ENCODE peak calls at places on chromosomes 5 and 9, in seven cellular contexts. One of them, this sample, is unnamed.

GRCh38 chr9:109422641-109423040 is 75.5 kb downstream of the PTPN3 start:
- DNase-seq in ascending aorta: no peak
- DNase-seq in mammary epithelial cell: no peak
- DNase-seq in psoas muscle: no peak
- DNase-seq in cardiac fibroblast: no peak
- DNase-seq in glutamatergic neuron: no peak
- DNase-seq in dorsolateral prefrontal cortex: no peak
- DNase-seq in this sample: no peak

GRCh38 chr9:16964228-16964627 is 93.8 kb upstream of the BNC2 start:
- DNase-seq in dorsolateral prefrontal cortex: no peak
- DNase-seq in mammary epithelial cell: peak
- DNase-seq in glutamatergic neuron: no peak
- DNase-seq in ascending aorta: no peak
- DNase-seq in psoas muscle: no peak
- DNase-seq in cardiac fibroblast: peak
- DNase-seq in this sample: peak

GRCh38 chr9:109887079-109887478 is 107.1 kb downstream of the PALM2AKAP2 start:
- DNase-seq in glutamatergic neuron: no peak
- DNase-seq in mammary epithelial cell: peak
- DNase-seq in ascending aorta: no peak
- DNase-seq in dorsolateral prefrontal cortex: no peak
- DNase-seq in psoas muscle: no peak
- DNase-seq in cardiac fibroblast: peak
- DNase-seq in this sample: peak

GRCh38 chr5:128227984-128228383 is 144.4 kb downstream of the SLC12A2 start:
- DNase-seq in mammary epithelial cell: peak
- DNase-seq in cardiac fibroblast: peak
- DNase-seq in ascending aorta: no peak
- DNase-seq in glutamatergic neuron: no peak
- DNase-seq in psoas muscle: peak
- DNase-seq in dorsolateral prefrontal cortex: no peak
- DNase-seq in this sample: peak

GRCh38 chr9:114238919-114239879 is 83.7 kb upstream of the ORM1 start:
- DNase-seq in ascending aorta: no peak
- DNase-seq in glutamatergic neuron: no peak
- DNase-seq in mammary epithelial cell: no peak
- DNase-seq in cardiac fibroblast: peak
- DNase-seq in psoas muscle: no peak
- DNase-seq in dorsolateral prefrontal cortex: peak
- DNase-seq in this sample: peak

GRCh38 chr5:154524846-154525245 is 46.8 kb upstream of the HAND1 start:
- DNase-seq in psoas muscle: no peak
- DNase-seq in mammary epithelial cell: no peak
- DNase-seq in cardiac fibroblast: no peak
- DNase-seq in glutamatergic neuron: no peak
- DNase-seq in dorsolateral prefrontal cortex: no peak
- DNase-seq in ascending aorta: no peak
- DNase-seq in this sample: no peak

GRCh38 chr9:37239224-37239859 is 119.0 kb downstream of the ZCCHC7 start:
- DNase-seq in cardiac fibroblast: no peak
- DNase-seq in glutamatergic neuron: no peak
- DNase-seq in psoas muscle: no peak
- DNase-seq in ascending aorta: no peak
- DNase-seq in mammary epithelial cell: no peak
- DNase-seq in dorsolateral prefrontal cortex: no peak
- DNase-seq in this sample: peak

GRCh38 chr5:161676109-161676508 is 9.4 kb upstream of the GABRA6 start:
- DNase-seq in glutamatergic neuron: no peak
- DNase-seq in dorsolateral prefrontal cortex: no peak
- DNase-seq in ascending aorta: no peak
- DNase-seq in psoas muscle: no peak
- DNase-seq in cardiac fibroblast: no peak
- DNase-seq in mammary epithelial cell: no peak
- DNase-seq in this sample: no peak

GRCh38 chr5:110038297-110038997 is 348.7 kb downstream of the MAN2A1 start:
- DNase-seq in psoas muscle: no peak
- DNase-seq in dorsolateral prefrontal cortex: no peak
- DNase-seq in cardiac fibroblast: peak
- DNase-seq in ascending aorta: peak
- DNase-seq in mammary epithelial cell: no peak
- DNase-seq in glutamatergic neuron: no peak
- DNase-seq in this sample: no peak

GRCh38 chr5:139831624-139832023 is 36.0 kb downstream of the PSD2 start:
- DNase-seq in mammary epithelial cell: no peak
- DNase-seq in cardiac fibroblast: no peak
- DNase-seq in dorsolateral prefrontal cortex: no peak
- DNase-seq in glutamatergic neuron: no peak
- DNase-seq in ascending aorta: no peak
- DNase-seq in psoas muscle: no peak
- DNase-seq in this sample: no peak

GRCh38 chr5:137605377-137605776 is 106.3 kb upstream of the SPOCK1 start:
- DNase-seq in dorsolateral prefrontal cortex: no peak
- DNase-seq in mammary epithelial cell: peak
- DNase-seq in psoas muscle: no peak
- DNase-seq in glutamatergic neuron: no peak
- DNase-seq in cardiac fibroblast: peak
- DNase-seq in ascending aorta: no peak
- DNase-seq in this sample: peak

GRCh38 chr9:18146329-18146728 is 327.6 kb upstream of the ADAMTSL1 start:
- DNase-seq in cardiac fibroblast: no peak
- DNase-seq in ascending aorta: no peak
- DNase-seq in mammary epithelial cell: no peak
- DNase-seq in psoas muscle: no peak
- DNase-seq in dorsolateral prefrontal cortex: no peak
- DNase-seq in glutamatergic neuron: no peak
- DNase-seq in this sample: no peak

GRCh38 chr5:91052977-91053732 is 330.0 kb downstream of the ARRDC3 start:
- DNase-seq in glutamatergic neuron: no peak
- DNase-seq in psoas muscle: no peak
- DNase-seq in ascending aorta: no peak
- DNase-seq in dorsolateral prefrontal cortex: no peak
- DNase-seq in cardiac fibroblast: peak
- DNase-seq in mammary epithelial cell: no peak
- DNase-seq in this sample: no peak

GRCh38 chr5:135553688-135554462 is 18.1 kb upstream of the NEUROG1 start:
- DNase-seq in mammary epithelial cell: peak
- DNase-seq in dorsolateral prefrontal cortex: no peak
- DNase-seq in cardiac fibroblast: peak
- DNase-seq in ascending aorta: no peak
- DNase-seq in psoas muscle: no peak
- DNase-seq in glutamatergic neuron: peak
- DNase-seq in this sample: peak

GRCh38 chr9:84315278-84315877 is 25.2 kb downstream of the SLC28A3 start:
- DNase-seq in cardiac fibroblast: peak
- DNase-seq in psoas muscle: peak
- DNase-seq in dorsolateral prefrontal cortex: peak
- DNase-seq in ascending aorta: no peak
- DNase-seq in glutamatergic neuron: peak
- DNase-seq in mammary epithelial cell: peak
- DNase-seq in this sample: peak

GRCh38 chr5:158198636-158199035 is 339.7 kb upstream of the CLINT1 start:
- DNase-seq in psoas muscle: no peak
- DNase-seq in glutamatergic neuron: no peak
- DNase-seq in dorsolateral prefrontal cortex: no peak
- DNase-seq in ascending aorta: no peak
- DNase-seq in mammary epithelial cell: no peak
- DNase-seq in cardiac fibroblast: no peak
- DNase-seq in this sample: no peak

GRCh38 chr5:56532411-56532935 is 282.9 kb upstream of the MAP3K1 start:
- DNase-seq in psoas muscle: no peak
- DNase-seq in cardiac fibroblast: no peak
- DNase-seq in ascending aorta: no peak
- DNase-seq in glutamatergic neuron: no peak
- DNase-seq in dorsolateral prefrontal cortex: no peak
- DNase-seq in mammary epithelial cell: no peak
- DNase-seq in this sample: no peak

GRCh38 chr9:32258482-32258881 is 126.0 kb upstream of the ACO1 start:
- DNase-seq in dorsolateral prefrontal cortex: no peak
- DNase-seq in glutamatergic neuron: no peak
- DNase-seq in cardiac fibroblast: no peak
- DNase-seq in mammary epithelial cell: no peak
- DNase-seq in psoas muscle: no peak
- DNase-seq in ascending aorta: no peak
- DNase-seq in this sample: no peak

GRCh38 chr9:32260481-32260880 is 124.0 kb upstream of the ACO1 start:
- DNase-seq in mammary epithelial cell: no peak
- DNase-seq in glutamatergic neuron: no peak
- DNase-seq in dorsolateral prefrontal cortex: no peak
- DNase-seq in cardiac fibroblast: no peak
- DNase-seq in ascending aorta: no peak
- DNase-seq in psoas muscle: no peak
- DNase-seq in this sample: no peak

GRCh38 chr9:32265037-32265436 is 119.4 kb upstream of the ACO1 start:
- DNase-seq in mammary epithelial cell: no peak
- DNase-seq in psoas muscle: no peak
- DNase-seq in glutamatergic neuron: no peak
- DNase-seq in dorsolateral prefrontal cortex: no peak
- DNase-seq in cardiac fibroblast: no peak
- DNase-seq in ascending aorta: no peak
- DNase-seq in this sample: no peak

DNA sequence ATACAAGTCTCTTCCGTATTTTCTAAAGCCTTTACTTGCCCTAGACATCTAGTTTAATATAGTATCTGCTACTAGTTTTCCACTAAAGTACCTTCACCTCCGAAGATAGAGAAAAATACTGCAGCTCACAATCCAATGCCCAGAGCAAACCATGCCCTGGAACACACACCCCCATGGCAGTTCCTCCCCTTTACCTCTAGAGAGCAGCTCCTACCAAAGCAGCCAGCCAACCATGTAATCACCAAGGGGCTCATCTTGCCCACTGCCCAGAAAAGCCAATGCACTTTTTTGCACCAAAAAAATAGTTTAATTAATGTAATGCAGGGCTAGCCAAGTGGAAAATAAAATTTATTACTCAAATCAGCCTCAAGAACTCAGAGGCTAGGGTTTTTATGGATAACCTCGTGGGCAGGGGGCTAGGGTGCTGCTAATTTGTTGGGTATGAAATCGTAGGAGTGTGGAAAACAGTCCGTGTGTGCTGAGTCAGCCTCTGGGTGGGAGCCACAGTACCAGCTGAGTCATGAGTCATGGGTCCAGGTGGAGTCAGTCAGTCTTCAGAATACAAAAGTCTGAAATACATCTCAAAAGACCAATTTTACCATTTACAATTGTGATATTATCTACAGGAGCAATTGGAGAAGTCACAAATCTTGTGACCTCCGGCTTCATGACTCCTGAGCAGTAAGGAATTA is 120.1 kb upstream of the ACO1 start:
- DNase-seq in dorsolateral prefrontal cortex: no peak
- DNase-seq in glutamatergic neuron: no peak
- DNase-seq in ascending aorta: no peak
- DNase-seq in mammary epithelial cell: peak
- DNase-seq in cardiac fibroblast: peak
- DNase-seq in psoas muscle: no peak
- DNase-seq in this sample: no peak
- TF ChIP-seq CTCF in dorsolateral prefrontal cortex: no peak
- TF ChIP-seq CTCF in glutamatergic neuron: no peak
- TF ChIP-seq CTCF in ascending aorta: no peak
- TF ChIP-seq CTCF in mammary epithelial cell: no peak
- TF ChIP-seq CTCF in cardiac fibroblast: no peak
- TF ChIP-seq CTCF in psoas muscle: no peak
- TF ChIP-seq CTCF in this sample: no peak

DNA sequence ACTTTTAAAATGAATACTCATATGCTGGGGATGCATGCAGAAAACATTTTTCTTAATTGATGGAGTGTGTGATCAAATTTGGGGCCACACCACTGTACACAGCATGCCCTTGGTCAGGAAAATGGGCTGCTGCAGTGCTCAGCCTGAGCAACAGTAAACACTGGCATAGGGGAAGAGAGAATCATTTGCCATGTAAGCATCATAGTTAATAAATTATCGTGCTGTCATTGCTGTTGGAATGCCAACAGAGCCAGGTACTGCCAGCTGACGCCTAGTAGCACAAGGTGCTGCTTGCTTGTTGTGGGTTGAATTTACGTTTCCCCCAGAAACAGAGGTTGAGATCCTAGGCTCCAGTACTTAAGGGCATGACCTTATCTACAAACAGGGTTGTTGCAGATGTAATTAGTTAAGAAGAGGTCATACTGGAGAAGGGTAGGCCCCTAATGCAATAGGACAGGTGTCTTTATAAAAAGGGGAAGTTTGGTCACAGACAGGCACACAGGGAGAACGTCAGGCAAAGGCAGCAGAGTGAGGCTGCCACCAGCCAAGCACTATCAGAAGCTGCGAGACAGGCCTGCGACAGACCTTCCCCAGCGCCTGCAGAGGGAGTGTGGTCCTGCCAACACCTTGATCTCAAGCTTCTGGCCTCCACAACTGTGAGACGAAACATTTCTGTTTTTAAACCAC is 25.3 kb downstream of the DAP start:
- DNase-seq in cardiac fibroblast: no peak
- DNase-seq in psoas muscle: no peak
- DNase-seq in dorsolateral prefrontal cortex: no peak
- DNase-seq in ascending aorta: no peak
- DNase-seq in mammary epithelial cell: no peak
- DNase-seq in glutamatergic neuron: no peak
- DNase-seq in this sample: no peak
- TF ChIP-seq CTCF in cardiac fibroblast: no peak
- TF ChIP-seq CTCF in psoas muscle: no peak
- TF ChIP-seq CTCF in dorsolateral prefrontal cortex: no peak
- TF ChIP-seq CTCF in ascending aorta: no peak
- TF ChIP-seq CTCF in mammary epithelial cell: no peak
- TF ChIP-seq CTCF in glutamatergic neuron: no peak
- TF ChIP-seq CTCF in this sample: no peak

GRCh38 chr5:126561908-126562307 is 33.1 kb downstream of the ALDH7A1 start:
- DNase-seq in mammary epithelial cell: no peak
- DNase-seq in cardiac fibroblast: peak
- DNase-seq in glutamatergic neuron: no peak
- DNase-seq in ascending aorta: no peak
- DNase-seq in dorsolateral prefrontal cortex: no peak
- DNase-seq in psoas muscle: no peak
- DNase-seq in this sample: no peak
- TF ChIP-seq CTCF in mammary epithelial cell: peak
- TF ChIP-seq CTCF in cardiac fibroblast: no peak
- TF ChIP-seq CTCF in glutamatergic neuron: no peak
- TF ChIP-seq CTCF in ascending aorta: no peak
- TF ChIP-seq CTCF in dorsolateral prefrontal cortex: no peak
- TF ChIP-seq CTCF in psoas muscle: no peak
- TF ChIP-seq CTCF in this sample: no peak

DNA sequence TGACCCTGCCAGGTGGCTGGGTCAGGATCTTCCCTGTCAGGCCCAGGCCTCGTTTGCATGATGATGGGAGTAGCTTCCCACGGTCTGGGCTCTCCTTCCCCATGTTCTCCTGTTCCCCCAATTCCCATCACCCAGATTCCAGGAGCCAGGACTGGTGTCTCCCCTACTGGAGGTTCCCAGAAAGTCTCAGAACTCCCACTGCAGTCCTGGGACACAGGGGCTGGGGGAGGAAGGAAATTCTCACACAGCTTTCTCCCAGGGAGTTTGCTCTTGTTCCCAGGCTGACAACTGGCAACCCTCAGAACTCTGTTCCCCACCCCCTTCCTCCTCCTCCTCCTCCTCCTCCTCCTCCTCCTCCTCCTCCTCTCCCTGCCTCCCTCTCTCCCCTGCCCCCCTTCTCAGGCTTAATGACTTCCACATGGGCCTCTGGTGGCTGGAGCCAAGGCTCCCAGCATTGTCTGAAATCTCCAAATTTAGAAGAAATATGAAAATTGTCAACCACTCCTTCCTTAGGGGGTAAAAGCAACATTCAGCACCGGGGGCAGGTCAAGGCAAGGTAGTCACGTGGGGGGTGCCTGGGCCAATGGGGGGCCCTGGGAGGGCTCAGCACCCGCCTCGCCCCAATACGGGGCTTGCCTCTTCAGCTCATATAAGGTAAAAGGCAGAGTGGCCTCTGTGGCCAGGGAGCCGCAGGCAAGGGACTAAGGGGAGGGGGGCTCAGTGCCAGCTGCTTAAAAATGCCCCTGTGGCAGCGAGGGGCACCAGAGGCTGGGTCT is 27.3 kb upstream of the IL17B start:
- DNase-seq in dorsolateral prefrontal cortex: no peak
- DNase-seq in ascending aorta: peak
- DNase-seq in glutamatergic neuron: no peak
- DNase-seq in psoas muscle: no peak
- DNase-seq in cardiac fibroblast: peak
- DNase-seq in mammary epithelial cell: no peak
- DNase-seq in this sample: peak
- TF ChIP-seq CTCF in dorsolateral prefrontal cortex: no peak
- TF ChIP-seq CTCF in ascending aorta: no peak
- TF ChIP-seq CTCF in glutamatergic neuron: no peak
- TF ChIP-seq CTCF in psoas muscle: no peak
- TF ChIP-seq CTCF in cardiac fibroblast: peak
- TF ChIP-seq CTCF in mammary epithelial cell: no peak
- TF ChIP-seq CTCF in this sample: no peak

This sample was measured in HFFc6.